ENCODE peak calls at places on chromosomes 3 and 15, in six cellular contexts. Y is IMR-90, C is neuronal stem cell, J is H1, R is H9, F is mesenchymal stem cell. N is an unnamed sample.

GRCh38 chr15:89106200-89106599 is 17.9 kb downstream of the ABHD2 start:
- DNase-seq in Y (no peak), C (no peak), J (no peak), R (no peak), F (no peak), N (no peak)

GRCh38 chr3:151421956-151422355 is 37.4 kb upstream of the P2RY12 start:
- DNase-seq in Y (no peak), C (no peak), J (no peak), R (no peak), F (no peak), N (no peak)

GRCh38 chr3:13509816-13510192 is 29.7 kb downstream of the HDAC11 start:
- DNase-seq in Y (no peak), C (no peak), J (no peak), R (no peak), F (no peak), N (no peak)

GRCh38 chr15:43169888-43170287 is 15.3 kb upstream of the CCNDBP1 start:
- DNase-seq in Y (peak; percentile 22), C (no peak), J (no peak), R (no peak), F (peak; percentile 24), N (no peak)

GRCh38 chr3:98733055-98733777 is 29.9 kb upstream of the ST3GAL6 start:
- DNase-seq in Y (no peak), C (peak; percentile 48), J (no peak), R (no peak), F (peak; percentile 56), N (no peak)

GRCh38 chr3:72618739-72619138 is 229.5 kb downstream of the SHQ1 start:
- DNase-seq in Y (no peak), C (no peak), J (no peak), R (no peak), F (no peak), N (no peak)

GRCh38 chr3:152833089-152833488 is 1.8 kb upstream of the P2RY1 start:
- DNase-seq in Y (no peak), C (no peak), J (no peak), R (no peak), F (no peak), N (no peak)

GRCh38 chr3:102512734-102513518 is 78.1 kb downstream of the ZPLD1 start:
- DNase-seq in Y (no peak), C (no peak), J (no peak), R (no peak), F (peak; percentile 32), N (no peak)

GRCh38 chr3:11805716-11806115 is 41.0 kb downstream of the TAMM41 start:
- DNase-seq in Y (no peak), C (no peak), J (no peak), R (no peak), F (no peak), N (no peak)

GRCh38 chr15:52394020-52394608 is 98.5 kb upstream of the MYO5C start:
- DNase-seq in Y (no peak), C (no peak), J (no peak), R (no peak), F (no peak), N (no peak)

GRCh38 chr3:88912294-88913014 is 195.0 kb upstream of the EPHA3 start:
- DNase-seq in Y (no peak), C (peak; percentile 90), J (peak; percentile 61), R (peak; percentile 69), F (no peak), N (no peak)

GRCh38 chr3:46422617-46423016 is 15.6 kb downstream of the CCRL2 start:
- DNase-seq in Y (peak; percentile 13), C (no peak), J (no peak), R (no peak), F (no peak), N (peak; percentile 82)

GRCh38 chr15:98815207-98815606 is 166.9 kb downstream of the IGF1R start:
- DNase-seq in Y (no peak), C (no peak), J (no peak), R (no peak), F (no peak), N (no peak)

GRCh38 chr15:29400701-29401100 is 131.1 kb upstream of the NSMCE3 start:
- DNase-seq in Y (no peak), C (no peak), J (peak; percentile 33), R (peak; percentile 79), F (no peak), N (no peak)

GRCh38 chr3:64674591-64675076 is 13.2 kb downstream of the ADAMTS9 start:
- DNase-seq in Y (no peak), C (no peak), J (no peak), R (no peak), F (peak; percentile 65), N (peak; percentile 9)

GRCh38 chr3:171458056-171458856 is 1.9 kb downstream of the TNIK start:
- DNase-seq in Y (no peak), C (peak; percentile 12), J (no peak), R (peak; percentile 53), F (peak; percentile 29), N (no peak)

GRCh38 chr3:181761906-181762305 is 50.2 kb downstream of the SOX2 start:
- DNase-seq in Y (no peak), C (no peak), J (no peak), R (no peak), F (no peak), N (peak; percentile 16)

GRCh38 chr3:139302084-139302800 is 41.6 kb upstream of the MRPS22 start:
- DNase-seq in Y (peak; percentile 99), C (no peak), J (no peak), R (no peak), F (peak; percentile 99), N (peak; percentile 98)

GRCh38 chr15:57743424-57743823 is 36.9 kb downstream of the POLR2M start:
- DNase-seq in Y (no peak), C (no peak), J (no peak), R (peak; percentile 47), F (no peak), N (no peak)

GRCh38 chr3:46468758-46469600 is 4.3 kb upstream of the LTF start:
- DNase-seq in Y (no peak), C (no peak), J (no peak), R (peak; percentile 7), F (no peak), N (no peak)

GRCh38 chr15:71515375-71516186 is 294.8 kb upstream of the NR2E3 start:
- DNase-seq in Y (no peak), C (no peak), J (no peak), R (no peak), F (no peak), N (no peak)

GRCh38 chr15:72902245-72902928 is 118.8 kb upstream of the ADPGK start:
- DNase-seq in Y (peak; percentile 74), C (no peak), J (no peak), R (no peak), F (peak; percentile 92), N (no peak)

GRCh38 chr3:37241880-37242279 is 67.5 kb upstream of the LRRFIP2 start:
- DNase-seq in Y (no peak), C (no peak), J (no peak), R (no peak), F (no peak), N (no peak)

GRCh38 chr15:56619881-56620280 is 113.4 kb downstream of the ZNF280D start:
- DNase-seq in Y (no peak), C (no peak), J (no peak), R (no peak), F (no peak), N (no peak)

GRCh38 chr3:69282191-69282590 is 103.7 kb downstream of the FRMD4B start:
- DNase-seq in Y (no peak), C (no peak), J (no peak), R (no peak), F (no peak), N (no peak)

GRCh38 chr15:42411884-42412283 is 52.6 kb downstream of the CAPN3 start:
- DNase-seq in Y (no peak), C (no peak), J (no peak), R (no peak), F (no peak), N (no peak)

GRCh38 chr3:146507331-146508120 is 36.9 kb downstream of the PLSCR1 start:
- DNase-seq in Y (no peak), C (no peak), J (no peak), R (no peak), F (no peak), N (peak; percentile 74)
- H3K9ac ChIP-seq in Y (no peak overlapping the region), C (no peak overlapping the region), J (no peak overlapping the region), R (no peak overlapping the region), F (no peak overlapping the region), N (no peak overlapping the region)

DNA sequence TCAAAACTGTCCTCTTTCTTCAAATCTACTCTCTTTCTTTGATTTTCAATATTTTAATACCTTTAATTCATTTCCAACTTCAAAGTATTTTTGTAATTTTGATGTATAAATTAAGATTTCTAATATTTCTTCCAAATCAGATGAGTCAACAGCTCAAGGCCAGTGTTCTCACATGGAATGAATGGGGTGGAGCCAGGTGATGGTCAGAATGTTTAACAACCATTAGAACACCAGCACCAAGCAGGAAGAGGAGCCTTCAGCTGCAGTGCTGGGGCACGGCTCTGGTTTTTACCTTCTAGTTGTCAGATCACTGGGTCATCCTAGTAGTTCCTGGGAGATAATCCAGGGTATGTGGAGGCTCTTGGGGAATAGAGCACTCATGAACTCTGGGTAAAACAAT is 494.5 kb upstream of the PDZRN3 start:
- DNase-seq in Y (no peak), C (no peak), J (no peak), R (no peak), F (peak; percentile 47), N (no peak)
- H3K9me3 ChIP-seq in Y (no peaks in the 10 kb centered on the region), C (no peaks in the 10 kb centered on the region), J (peaks cover 5% of the 10 kb centered on the region), R (no peaks in the 10 kb centered on the region), F (no peaks in the 10 kb centered on the region), N (no peaks in the 10 kb centered on the region)

DNA sequence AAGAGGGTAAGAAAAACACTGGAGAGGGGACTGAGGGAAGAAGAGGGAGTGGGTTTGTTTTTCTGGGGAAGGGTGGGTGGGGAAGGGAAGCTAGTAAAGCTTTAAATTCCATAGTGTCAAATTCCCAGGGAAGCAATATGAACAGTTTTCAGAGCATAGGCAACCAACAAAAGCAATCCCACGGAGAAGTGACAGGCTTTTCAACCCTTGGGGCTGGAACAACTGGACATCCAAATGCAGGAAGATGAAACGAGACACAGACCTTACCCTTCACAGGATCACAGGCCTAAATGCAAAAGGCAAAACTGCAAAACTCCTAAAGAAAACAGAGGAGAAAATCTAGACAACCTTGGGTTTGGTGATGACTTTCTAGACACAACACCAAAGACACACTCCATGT is 61.7 kb downstream of the CHSY1 start:
- DNase-seq in Y (peak; percentile 38), C (no peak), J (no peak), R (no peak), F (no peak), N (no peak)
- H2BK120ac ChIP-seq in Y (peak overlapping the region; percentile 87), C (no peak overlapping the region), J (no peak overlapping the region), R (no peak overlapping the region), F (no peak overlapping the region), N (no peak overlapping the region)

DNA sequence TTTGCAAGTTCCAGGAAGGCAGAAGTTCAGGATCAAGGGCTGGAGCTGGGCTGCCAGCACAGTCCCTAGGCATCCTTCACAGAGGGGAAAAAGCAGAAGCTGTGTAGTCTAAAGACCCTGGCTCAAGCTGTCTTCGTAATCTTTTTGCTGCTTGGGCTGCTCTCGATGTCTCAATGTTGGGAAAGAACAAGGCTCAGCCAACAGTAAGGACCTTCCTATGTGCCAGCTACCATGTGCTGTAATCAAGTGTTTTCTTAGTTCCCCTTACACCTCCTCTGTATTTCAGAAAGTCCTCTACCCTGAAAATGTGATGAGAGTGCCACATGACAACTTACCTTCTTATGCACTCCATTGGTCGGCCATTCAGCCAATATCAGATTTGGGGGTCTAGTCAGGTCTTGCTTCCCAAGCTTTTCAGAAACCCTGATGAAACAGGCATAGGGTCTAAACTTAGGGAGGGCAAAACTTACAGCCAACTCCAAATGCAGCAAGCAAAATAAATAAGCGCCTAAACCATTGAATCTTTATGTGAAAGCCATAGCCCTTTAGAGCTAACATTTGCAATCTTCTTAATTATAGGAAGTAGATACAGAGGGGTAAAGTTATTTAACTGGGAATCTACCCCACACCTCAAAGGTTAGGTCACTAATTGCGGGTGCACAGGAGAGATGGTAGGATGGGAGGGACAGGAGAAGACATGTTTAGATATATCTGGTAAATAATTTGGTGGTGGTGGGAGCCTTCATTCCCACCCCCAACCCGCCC is 1.2 kb upstream of the EDEM1 start:
- DNase-seq in Y (no peak), C (no peak), J (no peak), R (no peak), F (peak; percentile 21), N (peak; percentile 16)
- H3K9ac ChIP-seq in Y (no peak overlapping the region), C (no peak overlapping the region), J (no peak overlapping the region), R (no peak overlapping the region), F (peak overlapping the region; percentile 95), N (no peak overlapping the region)